ENCODE peak calls at places on chromosomes 5 and 9, in eight cellular contexts. C is breast epithelium, F is transverse colon, U is adrenal gland, V is lower lobe of right lung, Q is A549, B is HCT116, O is right atrium auricular region. Z is an unnamed sample.
A peak's percentile ranks its signal among the peaks of the same experiment; 100 is the strongest.

GRCh38 chr5:180825768-180826525 is 23.3 kb upstream of the MGAT1 start:
- DNase-seq in B (no peak), U (peak; percentile 89), V (no peak), C (peak; percentile 64), O (peak; percentile 90), F (peak; percentile 65), Q (no peak), Z (no peak)

GRCh38 chr9:72979405-72980100 is 26.7 kb upstream of the ALDH1A1 start:
- DNase-seq in Q (no peak), B (no peak), V (no peak), U (no peak), C (no peak), F (no peak), O (no peak), Z (no peak)

GRCh38 chr5:35822541-35822940 is 34.1 kb upstream of the IL7R start:
- DNase-seq in V (no peak), O (no peak), Q (no peak), F (peak; percentile 18), U (no peak), C (no peak), B (no peak), Z (no peak)

GRCh38 chr5:66904189-66904588 is 292.4 kb downstream of the CD180 start:
- DNase-seq in B (no peak), C (no peak), U (no peak), Q (no peak), F (no peak), O (no peak), V (no peak), Z (no peak)

GRCh38 chr5:10762178-10762775 is 1.2 kb upstream of the DAP start:
- DNase-seq in U (peak; percentile 52), O (peak; percentile 83), Q (no peak), C (no peak), F (peak; percentile 39), V (peak; percentile 76), B (no peak), Z (peak; percentile 48)

GRCh38 chr5:124995451-124995850 is 249.0 kb upstream of the ZNF608 start:
- DNase-seq in Q (no peak), U (no peak), O (no peak), V (no peak), B (no peak), C (no peak), F (no peak), Z (no peak)

GRCh38 chr5:55108651-55109050 is 6.2 kb downstream of the GZMA start:
- DNase-seq in F (no peak), O (no peak), C (no peak), B (no peak), V (no peak), Q (no peak), U (no peak), Z (no peak)

GRCh38 chr9:106925392-106925791 is 62.4 kb downstream of the ZNF462 start:
- DNase-seq in O (no peak), C (no peak), V (no peak), Q (no peak), F (no peak), B (no peak), U (no peak), Z (no peak)

GRCh38 chr9:123825337-123825736 is 104.6 kb downstream of the DENND1A start:
- DNase-seq in Q (peak; percentile 11), U (no peak), F (no peak), C (no peak), B (no peak), O (no peak), V (no peak), Z (no peak)

GRCh38 chr5:138241688-138242547 is 28.8 kb upstream of the CDC23 start:
- DNase-seq in U (peak; percentile 23), V (peak; percentile 47), B (no peak), C (no peak), O (no peak), Q (no peak), F (no peak), Z (peak; percentile 10)

GRCh38 chr5:113205807-113206206 is 229.0 kb downstream of the TSSK1B start:
- DNase-seq in Q (no peak), O (no peak), C (no peak), F (no peak), U (no peak), B (peak; percentile 43), V (no peak), Z (no peak)

GRCh38 chr5:36876965-36877666 is 547 bp downstream of the NIPBL start:
- DNase-seq in B (peak; percentile 23), Q (peak; percentile 36), U (peak; percentile 82), F (peak; percentile 66), O (peak; percentile 74), C (peak; percentile 61), V (peak; percentile 84), Z (peak; percentile 67)

GRCh38 chr5:118561235-118561634 is 427.1 kb downstream of the DTWD2 start:
- DNase-seq in C (no peak), O (no peak), Q (no peak), B (no peak), V (no peak), U (no peak), F (no peak), Z (no peak)

DNA sequence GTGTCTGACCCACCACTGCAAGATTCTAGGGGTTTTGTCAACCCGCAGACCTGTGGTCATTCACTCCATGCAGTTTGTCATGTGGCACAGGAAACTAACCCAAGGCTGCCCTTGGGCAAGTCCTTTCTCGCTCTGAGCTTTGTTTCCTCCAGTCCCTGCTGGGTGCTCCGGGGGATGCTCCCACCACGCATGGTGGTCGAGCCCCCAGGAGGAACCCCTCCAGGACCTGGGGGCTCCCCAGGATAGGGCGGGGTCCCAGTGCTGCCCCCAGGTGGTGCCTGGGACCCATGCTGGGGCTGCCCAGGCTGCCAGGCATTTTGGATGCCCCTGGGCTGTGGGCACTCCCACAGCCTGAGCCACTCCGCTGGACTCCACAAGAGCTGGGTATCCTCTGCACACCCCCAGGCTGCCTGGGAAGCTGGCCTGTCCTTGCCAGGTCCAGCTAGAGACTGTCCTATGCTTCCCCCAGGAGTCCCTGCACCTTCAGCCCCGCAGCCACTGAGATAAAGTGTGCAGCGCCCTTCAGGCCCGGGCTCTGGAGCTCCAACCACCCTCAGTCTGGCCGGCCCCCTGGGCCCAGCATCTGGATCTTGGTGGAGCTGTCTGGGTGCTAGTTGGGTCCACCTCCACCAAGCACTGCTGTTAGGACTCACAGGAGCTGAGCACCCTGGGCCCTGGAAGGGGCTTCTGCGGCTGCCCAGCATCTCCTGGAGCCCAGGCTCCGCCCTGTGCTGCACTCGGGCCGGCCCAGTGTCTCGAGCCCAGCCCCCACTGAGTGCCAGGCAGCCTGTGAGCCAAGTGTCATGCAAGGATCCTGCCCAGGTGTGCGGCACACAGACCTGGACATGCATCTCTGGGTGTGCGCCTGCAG is 104.3 kb downstream of the PHF2 start:
- DNase-seq in B (no peak), U (no peak), Q (no peak), F (peak; percentile 5), O (peak; percentile 52), C (peak; percentile 45), V (no peak), Z (no peak)
- TF ChIP-seq CTCF in B (peak; percentile 5), U (no peak), Q (no peak), F (no peak), O (no peak), C (no peak), V (no peak), Z (no peak)

GRCh38 chr5:154480847-154481246 is 2.8 kb upstream of the HAND1 start:
- DNase-seq in U (no peak), B (no peak), C (no peak), F (no peak), Q (no peak), V (no peak), O (no peak), Z (no peak)
- H3K9me3 ChIP-seq in U (no peaks in the 10 kb centered on the region), B (no peaks in the 10 kb centered on the region), C (no peaks in the 10 kb centered on the region), F (no peaks in the 10 kb centered on the region), Q (no peaks in the 10 kb centered on the region), V (no peaks in the 10 kb centered on the region), O (no peaks in the 10 kb centered on the region), Z (no peaks in the 10 kb centered on the region)

GRCh38 chr9:69045821-69046220 is 10.3 kb downstream of the FXN start:
- DNase-seq in F (no peak), O (no peak), U (no peak), V (no peak), C (no peak), B (no peak), Q (no peak), Z (no peak)
- H3K27ac ChIP-seq in F (no peak overlapping the region), O (no peak overlapping the region), U (no peak overlapping the region), V (no peak overlapping the region), C (no peak overlapping the region), B (no peak overlapping the region), Q (no peak overlapping the region), Z (no peak overlapping the region)

DNA sequence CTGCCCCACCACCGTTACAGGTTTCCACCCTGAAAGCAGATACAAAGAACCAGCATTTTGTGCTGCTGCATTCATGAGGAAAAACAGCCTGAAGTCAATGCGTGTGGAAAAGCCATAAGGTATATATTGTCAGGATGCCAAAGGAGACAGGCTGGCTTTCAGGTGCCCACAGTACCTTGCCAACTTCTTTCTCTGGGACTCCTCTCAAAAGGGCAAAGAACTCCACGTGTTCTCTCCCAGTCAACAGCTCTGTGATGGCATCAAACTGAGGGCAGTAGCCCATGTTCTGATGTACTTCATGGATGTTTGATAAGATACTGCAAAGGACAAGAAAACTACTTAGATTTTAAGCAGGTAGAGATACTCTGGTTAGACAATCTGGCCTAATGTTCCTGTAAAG is 24.3 kb downstream of the NIPSNAP3B start:
- DNase-seq in V (no peak), O (no peak), C (no peak), B (no peak), F (no peak), Q (no peak), U (no peak), Z (no peak)
- TF ChIP-seq CTCF in V (no peak), O (no peak), C (no peak), B (no peak), F (no peak), Q (no peak), U (no peak), Z (no peak)

GRCh38 chr5:77636423-77637169 is 1.9 kb downstream of the OTP start:
- DNase-seq in Q (no peak), F (no peak), O (no peak), V (no peak), U (no peak), B (no peak), C (no peak), Z (no peak)
- H3K9me3 ChIP-seq in Q (no peaks in the 10 kb centered on the region), F (no peaks in the 10 kb centered on the region), O (no peaks in the 10 kb centered on the region), V (no peaks in the 10 kb centered on the region), U (no peaks in the 10 kb centered on the region), B (no peaks in the 10 kb centered on the region), C (no peaks in the 10 kb centered on the region), Z (no peaks in the 10 kb centered on the region)

Z was measured in heart right ventricle.